ENCODE peak calls at places on chromosome 2, in seven cellular contexts. C is body of pancreas, B is tibial nerve, L is NB4, O is brain microvascular endothelial cell, M is psoas muscle, W is heart right ventricle. I is an unnamed sample.

GRCh38 chr2:142974288-142975024 is 97.0 kb downstream of the KYNU start:
- DNase-seq in C (no peak), B (no peak), L (peak; percentile 8), O (peak; percentile 35), M (no peak), W (no peak), I (no peak)

GRCh38 chr2:172113617-172114016 is 10.9 kb upstream of the DLX2 start:
- DNase-seq in C (no peak), B (no peak), L (peak; percentile 73), O (no peak), M (no peak), W (no peak), I (peak; percentile 10)

GRCh38 chr2:3001595-3002184 is 375.9 kb downstream of the EIPR1 start:
- DNase-seq in C (peak; percentile 25), B (no peak), L (peak; percentile 27), O (no peak), M (no peak), W (no peak), I (no peak)

GRCh38 chr2:108591163-108591562 is 56.9 kb downstream of the LIMS1 start:
- DNase-seq in C (no peak), B (no peak), L (peak; percentile 33), O (no peak), M (no peak), W (no peak), I (no peak)

GRCh38 chr2:119775102-119775501 is 15.4 kb downstream of the PTPN4 start:
- DNase-seq in C (no peak), B (no peak), L (no peak), O (no peak), M (no peak), W (no peak), I (no peak)

GRCh38 chr2:217573565-217573964 is 429.2 kb downstream of the TNS1 start:
- DNase-seq in C (no peak), B (no peak), L (no peak), O (peak; percentile 62), M (no peak), W (no peak), I (no peak)

GRCh38 chr2:240811346-240812300 is 8.4 kb downstream of the KIF1A start:
- DNase-seq in C (no peak), B (no peak), L (no peak), O (no peak), M (no peak), W (no peak), I (no peak)

GRCh38 chr2:195514365-195514764 is 142.7 kb upstream of the SLC39A10 start:
- DNase-seq in C (no peak), B (no peak), L (no peak), O (no peak), M (no peak), W (no peak), I (no peak)

GRCh38 chr2:169106563-169107545 is 37.5 kb downstream of the DHRS9 start:
- DNase-seq in C (no peak), B (no peak), L (peak; percentile 85), O (no peak), M (no peak), W (no peak), I (no peak)

GRCh38 chr2:84449711-84450110 is 9.4 kb downstream of the SUCLG1 start:
- DNase-seq in C (no peak), B (no peak), L (no peak), O (no peak), M (no peak), W (no peak), I (no peak)

GRCh38 chr2:168189835-168190426 is 57.5 kb downstream of the STK39 start:
- DNase-seq in C (no peak), B (no peak), L (no peak), O (peak; percentile 78), M (no peak), W (no peak), I (no peak)

GRCh38 chr2:74100254-74101216 is 47.2 kb downstream of the BOLA3 start:
- DNase-seq in C (no peak), B (no peak), L (no peak), O (no peak), M (no peak), W (no peak), I (no peak)

GRCh38 chr2:172333206-172333605 is 94.2 kb upstream of the ITGA6 start:
- DNase-seq in C (no peak), B (no peak), L (no peak), O (no peak), M (no peak), W (no peak), I (no peak)

GRCh38 chr2:105798595-105798994 is 53.9 kb downstream of the NCK2 start:
- DNase-seq in C (no peak), B (no peak), L (peak; percentile 70), O (no peak), M (no peak), W (no peak), I (no peak)

GRCh38 chr2:227890495-227891079 is 19.2 kb downstream of the DAW1 start:
- DNase-seq in C (no peak), B (no peak), L (peak; percentile 68), O (no peak), M (no peak), W (no peak), I (no peak)

GRCh38 chr2:9285921-9286320 is 79.3 kb downstream of the ASAP2 start:
- DNase-seq in C (no peak), B (no peak), L (no peak), O (peak; percentile 30), M (no peak), W (no peak), I (no peak)

GRCh38 chr2:151808258-151809072 is 19.8 kb downstream of the ARL5A start:
- DNase-seq in C (no peak), B (no peak), L (peak; percentile 27), O (peak; percentile 14), M (no peak), W (no peak), I (no peak)

GRCh38 chr2:55628931-55629330 is 11.5 kb upstream of the PPP4R3B start:
- DNase-seq in C (no peak), B (no peak), L (no peak), O (no peak), M (no peak), W (no peak), I (no peak)

GRCh38 chr2:213246665-213247281 is 37.5 kb upstream of the SPAG16 start:
- DNase-seq in C (peak; percentile 51), B (peak; percentile 24), L (peak; percentile 60), O (no peak), M (no peak), W (no peak), I (no peak)

GRCh38 chr2:203532957-203533695 is 2.0 kb downstream of the RAPH1 start:
- DNase-seq in C (no peak), B (peak; percentile 10), L (no peak), O (peak; percentile 48), M (no peak), W (peak; percentile 54), I (no peak)

GRCh38 chr2:144520718-144521487 is 984 bp upstream of the ZEB2 start:
- DNase-seq in C (no peak), B (no peak), L (no peak), O (peak; percentile 76), M (no peak), W (no peak), I (no peak)

GRCh38 chr2:18262601-18263000 is 297.9 kb downstream of the RDH14 start:
- DNase-seq in C (no peak), B (no peak), L (no peak), O (no peak), M (no peak), W (no peak), I (no peak)

GRCh38 chr2:36277146-36277808 is 78.3 kb upstream of the CRIM1 start:
- DNase-seq in C (no peak), B (no peak), L (peak; percentile 30), O (peak; percentile 95), M (no peak), W (no peak), I (no peak)

GRCh38 chr2:240764605-240765004 is 55.4 kb downstream of the KIF1A start:
- DNase-seq in C (no peak), B (no peak), L (no peak), O (no peak), M (no peak), W (no peak), I (no peak)

GRCh38 chr2:31318360-31319336 is 84.7 kb downstream of the EHD3 start:
- DNase-seq in C (no peak), B (peak; percentile 8), L (peak; percentile 98), O (peak; percentile 92), M (peak; percentile 36), W (peak; percentile 16), I (peak; percentile 32)

GRCh38 chr2:233829193-233830110 is 24.9 kb downstream of the HJURP start:
- DNase-seq in C (no peak), B (no peak), L (no peak), O (no peak), M (no peak), W (no peak), I (no peak)

GRCh38 chr2:237662671-237663093 is 35.3 kb downstream of the LRRFIP1 start:
- DNase-seq in C (peak; percentile 97), B (peak; percentile 93), L (peak; percentile 78), O (peak; percentile 86), M (peak; percentile 90), W (peak; percentile 86), I (no peak)
- TF ChIP-seq CTCF in C (no peak), B (no peak), L (no peak), O (no peak), M (no peak), W (no peak), I (no peak)

GRCh38 chr2:146697307-146697706 is 1147.5 kb upstream of the ACVR2A start:
- DNase-seq in C (no peak), B (no peak), L (no peak), O (no peak), M (no peak), W (no peak), I (no peak)

DNA sequence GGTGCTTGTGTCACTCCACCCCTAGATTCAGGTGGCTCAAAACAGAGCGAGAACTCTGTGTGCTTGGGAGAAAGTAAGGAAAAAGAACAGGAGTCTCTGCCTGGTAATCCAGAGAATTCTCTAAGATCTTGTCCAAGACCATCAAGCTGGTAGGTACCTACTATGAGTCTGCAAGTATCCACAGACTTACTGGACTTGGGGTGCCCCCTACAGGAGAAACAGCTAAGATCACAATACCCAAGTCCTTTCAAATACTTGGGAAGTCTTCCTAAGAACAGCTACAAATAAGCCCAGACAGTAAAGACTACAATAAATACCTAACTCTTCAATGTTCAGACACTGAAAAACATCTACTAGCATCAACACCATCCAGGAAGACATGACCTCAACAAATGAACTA is 1143.6 kb upstream of the ACVR2A start:
- DNase-seq in C (no peak), B (no peak), L (peak; percentile 49), O (peak; percentile 11), M (no peak), W (no peak), I (no peak)
- TF ChIP-seq CTCF in C (no peak), B (no peak), L (peak; percentile 36), O (peak; percentile 11), M (no peak), W (no peak), I (no peak)

GRCh38 chr2:64963719-64964118 is 25.5 kb upstream of the SLC1A4 start:
- DNase-seq in C (no peak), B (no peak), L (no peak), O (no peak), M (no peak), W (no peak), I (no peak)
- TF ChIP-seq CTCF in C (no peak), B (no peak), L (no peak), O (no peak), M (no peak), W (no peak), I (no peak)

DNA sequence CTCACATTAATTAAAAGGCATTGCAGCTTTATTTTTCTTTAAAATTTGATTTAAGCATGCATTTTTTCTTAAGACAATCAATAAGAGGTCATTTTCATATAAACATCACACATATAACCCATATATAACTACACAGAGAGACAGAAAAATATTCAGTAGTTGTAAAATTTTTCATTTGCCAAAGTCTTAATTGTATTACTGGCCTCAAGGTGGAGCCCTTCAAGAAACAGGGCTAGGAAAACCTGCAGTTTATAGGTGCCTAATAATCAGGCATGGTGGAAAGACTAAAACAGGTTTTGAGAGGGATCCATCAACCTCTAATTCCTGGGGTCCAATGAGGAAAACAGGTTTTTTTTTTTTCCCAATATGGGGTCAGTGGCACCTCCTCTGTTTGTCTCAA is 71.3 kb upstream of the ZNF804A start:
- DNase-seq in C (no peak), B (no peak), L (no peak), O (no peak), M (no peak), W (no peak), I (no peak)
- TF ChIP-seq CTCF in C (no peak), B (no peak), L (peak; percentile 10), O (peak; percentile 3), M (no peak), W (no peak), I (no peak)

I was measured in GM20000.